ENCODE peak calls at places on chromosomes 6 and 20, in six cellular contexts. O, F, A, G, V and Y are unnamed samples.

GRCh38 chr6:81753709-81754678 is 1.5 kb upstream of the TENT5A start:
- DNase-seq in G (peak), A (peak), O (peak), F (no peak), V (peak), Y (no peak)

GRCh38 chr20:21575981-21576740 is 62.3 kb upstream of the NKX2-2 start:
- DNase-seq in V (no peak), F (no peak), A (no peak), G (no peak), O (peak), Y (no peak)

GRCh38 chr6:33578588-33579011 is 1.5 kb downstream of the BAK1 start:
- DNase-seq in G (no peak), V (peak), A (no peak), F (no peak), O (no peak), Y (no peak)

GRCh38 chr6:80304014-80304413 is 197.5 kb downstream of the BCKDHB start:
- DNase-seq in V (no peak), G (no peak), F (no peak), A (no peak), O (no peak), Y (no peak)

GRCh38 chr6:1916334-1916985 is 306.7 kb downstream of the FOXC1 start:
- DNase-seq in A (no peak), F (peak), V (peak), G (peak), O (no peak), Y (peak)

GRCh38 chr6:117536317-117536716 is 53.8 kb downstream of the DCBLD1 start:
- DNase-seq in F (no peak), V (no peak), G (no peak), O (no peak), A (no peak), Y (no peak)

GRCh38 chr6:26576407-26576843 is 20.3 kb upstream of the ABT1 start:
- DNase-seq in V (no peak), O (no peak), G (no peak), F (no peak), A (no peak), Y (no peak)

GRCh38 chr20:45998337-45998736 is 10.4 kb upstream of the MMP9 start:
- DNase-seq in A (no peak), G (no peak), F (no peak), O (no peak), V (no peak), Y (no peak)

GRCh38 chr6:21593927-21594421 is 423 bp downstream of the SOX4 start:
- DNase-seq in F (no peak), V (peak), A (peak), G (peak), O (peak), Y (no peak)

GRCh38 chr6:39189915-39190544 is 39.2 kb downstream of the KCNK5 start:
- DNase-seq in G (no peak), F (no peak), O (peak), A (peak), V (no peak), Y (no peak)

GRCh38 chr20:53642196-53643030 is 48.8 kb upstream of the ZNF217 start:
- DNase-seq in V (no peak), G (no peak), F (no peak), A (peak), O (no peak), Y (no peak)

GRCh38 chr20:35467339-35468224 is 12.2 kb downstream of the CEP250 start:
- DNase-seq in V (no peak), O (no peak), G (peak), F (no peak), A (peak), Y (no peak)

GRCh38 chr6:96923871-96924493 is 546 bp upstream of the KLHL32 start:
- DNase-seq in F (no peak), O (no peak), V (peak), A (no peak), G (no peak), Y (no peak)

GRCh38 chr6:1611572-1612385 is 2.1 kb downstream of the FOXC1 start:
- DNase-seq in F (no peak), A (peak), O (peak), G (no peak), V (peak), Y (no peak)

GRCh38 chr6:75418233-75418632 is 75.4 kb downstream of the FILIP1 start:
- DNase-seq in V (peak), G (peak), A (no peak), O (no peak), F (no peak), Y (no peak)

GRCh38 chr20:35327074-35327976 is 35.1 kb upstream of the FAM83C start:
- DNase-seq in A (peak), O (no peak), G (peak), F (no peak), V (no peak), Y (no peak)

GRCh38 chr6:47161176-47161687 is 119.1 kb upstream of the ADGRF1 start:
- DNase-seq in V (peak), A (no peak), G (no peak), F (no peak), O (no peak), Y (no peak)

GRCh38 chr6:157999100-158000051 is 17.7 kb downstream of the SYNJ2 start:
- DNase-seq in V (no peak), F (no peak), G (no peak), A (no peak), O (no peak), Y (no peak)

DNA sequence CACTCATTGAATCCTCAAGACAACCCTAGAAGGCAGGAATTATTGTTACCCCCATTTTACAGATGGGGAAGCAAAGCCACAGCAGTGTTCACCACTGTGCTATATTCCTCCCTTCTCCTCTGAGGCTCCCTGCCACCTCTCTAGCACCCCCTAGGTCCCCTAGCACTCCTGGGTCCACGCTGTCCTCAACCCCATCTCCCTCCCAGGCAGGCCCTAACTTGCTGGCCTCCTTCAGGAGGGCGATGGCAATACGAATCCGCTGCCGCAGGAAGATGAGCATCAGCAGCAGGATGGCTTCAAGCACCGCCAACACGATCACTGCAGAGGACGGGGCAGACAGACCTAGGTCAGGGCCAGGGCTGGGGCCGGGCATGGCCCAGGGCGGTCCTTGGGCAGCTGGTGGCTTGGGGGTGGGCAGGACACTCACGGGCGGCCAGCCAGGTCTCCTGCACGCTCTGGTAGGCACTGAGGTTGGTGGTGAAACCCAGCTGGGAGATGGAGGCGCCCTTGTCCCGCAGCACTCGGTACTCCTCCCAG is 7.8 kb upstream of the NEU1 start:
- DNase-seq in O (no peak), F (no peak), A (peak), V (peak), G (no peak), Y (no peak)
- TF ChIP-seq CTCF in O (no peak), F (no peak), A (peak), V (no peak), G (no peak), Y (no peak)

DNA sequence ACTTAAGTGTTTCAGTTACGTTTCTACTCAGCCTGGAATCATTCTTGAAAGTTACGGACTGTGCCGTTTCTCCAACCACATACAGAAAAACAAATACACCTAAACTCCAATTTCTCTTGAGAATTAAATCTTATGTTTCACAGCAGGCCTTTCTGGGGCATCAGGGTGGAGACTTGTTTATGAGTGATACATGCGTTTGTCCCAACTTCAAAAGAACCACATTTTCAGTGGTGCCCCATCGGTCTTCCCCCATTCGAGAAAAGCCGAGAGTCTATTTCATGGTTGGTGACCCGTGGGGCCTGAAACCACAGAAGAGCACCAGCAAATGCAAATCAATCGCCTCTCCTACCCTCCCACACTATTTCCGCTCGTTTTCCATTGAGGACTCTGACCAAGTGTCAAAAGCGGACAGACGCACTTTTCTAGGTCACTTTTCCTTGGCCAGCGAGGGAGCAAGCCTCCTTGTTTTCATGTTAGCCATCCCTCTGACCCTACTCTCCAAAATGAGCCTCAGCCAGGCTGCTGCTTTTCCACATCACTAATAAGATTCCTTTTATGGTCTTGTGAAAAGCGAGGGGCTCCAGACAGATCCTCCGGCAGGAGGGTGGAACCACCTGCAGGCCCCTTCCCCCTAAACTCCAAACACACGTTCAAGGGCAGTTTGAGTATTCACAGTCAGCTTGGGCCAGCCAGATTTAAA is 3.1 kb downstream of the JAG1 start:
- DNase-seq in O (no peak), A (no peak), G (no peak), F (no peak), V (peak), Y (no peak)
- H3K4me3 ChIP-seq in O (peak), A (peak), G (peak), F (peak), V (peak), Y (peak)

GRCh38 chr6:89351632-89352328 is 742 bp downstream of the UBE2J1 start:
- DNase-seq in V (no peak), F (no peak), G (no peak), O (peak), A (no peak), Y (no peak)

GRCh38 chr6:89350281-89351037 is 2.1 kb downstream of the UBE2J1 start:
- DNase-seq in F (no peak), A (no peak), O (peak), V (no peak), G (no peak), Y (no peak)

GRCh38 chr6:89353118-89353556 is 615 bp upstream of the UBE2J1 start:
- DNase-seq in V (no peak), O (no peak), A (no peak), G (no peak), F (no peak), Y (no peak)

GRCh38 chr6:89353702-89354392 is 1.3 kb upstream of the UBE2J1 start:
- DNase-seq in A (no peak), F (no peak), V (no peak), G (no peak), O (peak), Y (no peak)

DNA sequence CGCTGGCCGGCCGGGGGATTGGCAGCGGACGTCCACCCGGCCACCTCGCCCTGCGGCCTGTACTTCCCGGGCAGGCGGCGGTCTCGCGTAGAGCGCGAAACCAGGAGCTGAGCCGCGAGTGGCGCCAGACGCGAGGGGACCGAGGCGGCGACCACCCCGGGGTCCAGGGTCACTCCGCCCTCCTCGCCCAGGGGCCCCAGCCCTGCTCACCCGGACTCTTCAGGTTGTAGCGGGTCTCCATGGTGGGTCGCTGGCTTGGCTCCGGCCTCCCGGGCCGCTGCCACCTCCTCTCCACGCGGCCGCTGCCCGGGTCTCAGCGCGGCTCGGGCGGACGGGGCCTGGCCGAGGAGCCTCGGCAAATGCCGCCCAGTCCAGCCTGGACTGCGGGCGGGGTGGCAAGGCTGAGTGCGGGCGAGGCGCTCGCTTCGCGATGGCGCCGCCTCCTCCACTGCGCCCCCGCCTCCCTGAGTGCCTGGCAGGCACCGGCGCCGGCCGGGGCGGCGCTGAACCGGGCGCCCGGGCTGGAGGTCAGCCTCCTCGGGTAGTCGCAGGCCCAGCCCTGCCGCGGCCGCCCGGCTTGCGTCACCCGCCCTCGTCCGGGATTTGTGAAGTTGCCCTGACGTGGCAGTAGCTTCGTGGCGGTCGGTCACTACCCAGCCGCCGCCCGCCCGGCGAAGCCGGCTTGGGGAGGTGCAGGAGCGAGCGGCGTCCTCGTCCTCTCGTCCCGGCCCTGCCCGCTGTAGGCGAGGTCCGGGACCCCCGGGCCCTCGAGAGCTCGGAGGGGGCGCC is at the start of gene UBE2J1:
- DNase-seq in F (peak), A (peak), G (peak), O (peak), V (peak), Y (peak)
- TF ChIP-seq CTCF in F (no peak), A (no peak), G (no peak), O (no peak), V (no peak), Y (no peak)

GRCh38 chr20:31713312-31714049 is 9.2 kb downstream of the BCL2L1 start:
- DNase-seq in V (peak), F (peak), A (peak), O (peak), G (peak), Y (peak)

GRCh38 chr20:31711416-31712111 is 11.1 kb downstream of the BCL2L1 start:
- DNase-seq in A (no peak), G (no peak), V (no peak), O (no peak), F (no peak), Y (no peak)

GRCh38 chr20:31712564-31713311 is 9.9 kb downstream of the BCL2L1 start:
- DNase-seq in A (peak), F (peak), O (peak), G (peak), V (peak), Y (peak)

GRCh38 chr20:31710423-31711250 is 12.0 kb downstream of the BCL2L1 start:
- DNase-seq in F (no peak), G (no peak), A (no peak), O (no peak), V (no peak), Y (no peak)

DNA sequence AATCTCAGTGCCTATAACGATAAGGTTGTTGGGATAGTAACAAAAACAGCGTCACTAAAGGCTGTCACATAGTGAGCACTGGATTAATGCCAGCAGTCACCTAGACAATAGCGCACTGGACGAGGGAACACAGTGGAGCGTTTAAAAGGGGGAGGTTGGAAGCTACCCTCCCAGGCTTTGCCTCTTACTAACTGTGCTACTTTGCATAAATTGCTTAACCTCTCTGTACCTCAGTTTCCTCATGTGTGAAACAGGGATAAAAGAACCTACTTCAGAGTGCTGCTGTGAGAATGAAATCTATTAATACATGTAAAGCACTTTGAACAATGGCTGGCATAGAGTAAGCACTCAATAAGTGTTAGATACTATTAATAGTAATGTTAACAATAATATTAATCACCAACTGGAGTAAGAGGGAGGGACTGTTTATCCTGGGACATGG is 10.5 kb downstream of the BCL2L1 start:
- DNase-seq in V (no peak), G (no peak), O (peak), F (no peak), A (peak), Y (no peak)
- H3K4me3 ChIP-seq in V (peak), G (no peak), O (no peak), F (no peak), A (peak), Y (no peak)

DNA sequence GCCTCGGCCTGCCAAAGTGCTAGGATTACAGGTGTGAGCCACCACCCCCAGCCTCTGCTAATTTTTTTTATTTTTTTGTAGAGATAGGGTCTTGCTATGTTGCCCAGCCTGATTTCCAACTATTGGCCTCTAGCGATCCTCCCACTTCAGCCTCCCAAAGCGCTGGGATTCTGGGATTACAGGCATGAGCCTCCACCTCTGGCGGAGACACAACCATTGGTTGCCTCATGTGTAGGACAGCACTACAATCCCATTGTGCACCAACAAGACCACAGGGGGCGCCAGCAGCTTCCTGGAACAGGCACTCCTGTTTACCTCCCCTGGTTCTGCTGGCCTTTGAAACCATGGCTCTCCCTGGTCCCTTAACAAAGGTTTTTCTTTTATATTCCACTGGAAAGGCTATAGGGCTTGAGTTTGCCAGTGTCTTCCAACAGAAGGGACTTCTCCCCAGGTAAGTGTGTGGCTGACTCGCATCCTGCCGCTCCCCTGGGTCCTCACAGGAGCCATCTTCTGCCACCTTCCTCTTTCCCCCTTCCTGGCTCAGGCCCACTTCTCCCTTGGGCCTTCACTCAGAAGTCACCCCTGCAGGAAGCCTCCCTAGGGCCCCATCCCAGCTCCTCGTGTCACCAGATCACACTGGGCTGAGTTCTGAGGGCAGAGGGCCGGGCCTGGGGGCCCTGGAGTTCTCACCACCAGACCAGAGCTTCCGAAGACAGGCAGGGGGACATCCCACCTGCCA is 39.2 kb upstream of the TLDC2 start:
- DNase-seq in A (peak), G (peak), O (peak), F (no peak), V (peak), Y (no peak)
- TF ChIP-seq CTCF in A (peak), G (peak), O (peak), F (peak), V (peak), Y (peak)